ENCODE peak calls at places on chromosomes 7 and 10, in nine cellular contexts. T, A, Q, I, K, D, L, R and P are unnamed samples.

GRCh38 chr10:75293456-75293840 is 57.7 kb upstream of the COMTD1 start:
- DNase-seq in T (peak), A (no peak), Q (no peak), I (no peak), K (peak), D (no peak), L (no peak), R (no peak), P (no peak)

GRCh38 chr10:58976254-58976653 is 200.2 kb upstream of the PHYHIPL start:
- DNase-seq in T (no peak), A (no peak), Q (no peak), I (no peak), K (no peak), D (no peak), L (no peak), R (no peak), P (no peak)

GRCh38 chr7:93146465-93147127 is 1.6 kb downstream of the SAMD9L start:
- DNase-seq in T (no peak), A (no peak), Q (no peak), I (no peak), K (no peak), D (no peak), L (no peak), R (no peak), P (no peak)

GRCh38 chr7:81367335-81367801 is 402.5 kb downstream of the HGF start:
- DNase-seq in T (peak), A (no peak), Q (peak), I (no peak), K (no peak), D (no peak), L (no peak), R (no peak), P (no peak)

GRCh38 chr10:117226813-117227451 is 14.0 kb upstream of the SLC18A2 start:
- DNase-seq in T (no peak), A (peak), Q (no peak), I (no peak), K (peak), D (peak), L (peak), R (no peak), P (peak)

GRCh38 chr10:76906221-76906620 is 731.4 kb downstream of the KCNMA1 start:
- DNase-seq in T (no peak), A (no peak), Q (no peak), I (no peak), K (no peak), D (no peak), L (no peak), R (no peak), P (no peak)

GRCh38 chr10:46541017-46541661 is 15.3 kb downstream of the GPRIN2 start:
- DNase-seq in T (peak), A (peak), Q (no peak), I (no peak), K (peak), D (peak), L (peak), R (peak), P (peak)

GRCh38 chr7:26361637-26362036 is 70.0 kb downstream of the SNX10 start:
- DNase-seq in T (no peak), A (no peak), Q (no peak), I (no peak), K (no peak), D (no peak), L (no peak), R (no peak), P (no peak)

GRCh38 chr7:151017370-151017952 is 6.8 kb downstream of the ATG9B start:
- DNase-seq in T (no peak), A (no peak), Q (no peak), I (no peak), K (peak), D (no peak), L (no peak), R (no peak), P (no peak)

GRCh38 chr10:13294156-13294555 is 5.7 kb downstream of the PHYH start:
- DNase-seq in T (no peak), A (no peak), Q (no peak), I (no peak), K (no peak), D (no peak), L (no peak), R (no peak), P (no peak)

GRCh38 chr7:131521651-131522163 is 34.7 kb downstream of the PODXL start:
- DNase-seq in T (peak), A (no peak), Q (no peak), I (peak), K (no peak), D (peak), L (no peak), R (no peak), P (no peak)

GRCh38 chr10:69262249-69262864 is 15.9 kb upstream of the HK1 start:
- DNase-seq in T (no peak), A (no peak), Q (no peak), I (no peak), K (no peak), D (no peak), L (no peak), R (no peak), P (no peak)

GRCh38 chr7:29146888-29147609 is 712 bp upstream of the CPVL start:
- DNase-seq in T (peak), A (no peak), Q (no peak), I (peak), K (no peak), D (no peak), L (no peak), R (no peak), P (no peak)

GRCh38 chr7:13069832-13070231 is 382.4 kb downstream of the ARL4A start:
- DNase-seq in T (no peak), A (no peak), Q (no peak), I (no peak), K (no peak), D (no peak), L (no peak), R (no peak), P (no peak)

GRCh38 chr10:122140477-122140902 is 130.6 kb upstream of the BTBD16 start:
- DNase-seq in T (peak), A (no peak), Q (no peak), I (no peak), K (no peak), D (peak), L (peak), R (no peak), P (peak)

GRCh38 chr10:11058014-11058413 is 40.3 kb downstream of the CELF2 start:
- DNase-seq in T (no peak), A (no peak), Q (no peak), I (no peak), K (no peak), D (no peak), L (no peak), R (no peak), P (no peak)

GRCh38 chr10:22334414-22335203 is 10.7 kb upstream of the SPAG6 start:
- DNase-seq in T (no peak), A (peak), Q (no peak), I (no peak), K (no peak), D (no peak), L (no peak), R (no peak), P (peak)

GRCh38 chr7:27189560-27190283 is 4.7 kb upstream of the HOXA11 start:
- DNase-seq in T (no peak), A (no peak), Q (no peak), I (no peak), K (peak), D (no peak), L (no peak), R (no peak), P (no peak)

GRCh38 chr7:84548366-84549085 is 353.9 kb upstream of the SEMA3A start:
- DNase-seq in T (peak), A (no peak), Q (no peak), I (no peak), K (no peak), D (no peak), L (no peak), R (no peak), P (no peak)

GRCh38 chr10:62643612-62644587 is 160.6 kb upstream of the ADO start:
- DNase-seq in T (no peak), A (no peak), Q (no peak), I (no peak), K (no peak), D (no peak), L (no peak), R (no peak), P (no peak)

GRCh38 chr7:85471312-85471711 is 284.5 kb upstream of the SEMA3D start:
- DNase-seq in T (no peak), A (no peak), Q (no peak), I (no peak), K (no peak), D (no peak), L (no peak), R (no peak), P (no peak)

GRCh38 chr7:111872837-111873646 is 310.8 kb upstream of the IMMP2L start:
- DNase-seq in T (no peak), A (peak), Q (no peak), I (no peak), K (no peak), D (no peak), L (no peak), R (no peak), P (no peak)

GRCh38 chr7:7214398-7215347 is 32.3 kb downstream of the C1GALT1 start:
- DNase-seq in T (no peak), A (no peak), Q (no peak), I (no peak), K (no peak), D (no peak), L (no peak), R (no peak), P (no peak)

GRCh38 chr7:100583132-100584045 is 2.5 kb downstream of the LRCH4 start:
- DNase-seq in T (peak), A (peak), Q (no peak), I (peak), K (no peak), D (no peak), L (no peak), R (peak), P (peak)

GRCh38 chr7:68074242-68074641 is 1077.6 kb downstream of the TYW1 start:
- DNase-seq in T (no peak), A (no peak), Q (no peak), I (no peak), K (no peak), D (no peak), L (no peak), R (no peak), P (no peak)

GRCh38 chr7:106430103-106430502 is 145.3 kb upstream of the NAMPT start:
- DNase-seq in T (no peak), A (no peak), Q (no peak), I (no peak), K (no peak), D (no peak), L (no peak), R (no peak), P (no peak)

DNA sequence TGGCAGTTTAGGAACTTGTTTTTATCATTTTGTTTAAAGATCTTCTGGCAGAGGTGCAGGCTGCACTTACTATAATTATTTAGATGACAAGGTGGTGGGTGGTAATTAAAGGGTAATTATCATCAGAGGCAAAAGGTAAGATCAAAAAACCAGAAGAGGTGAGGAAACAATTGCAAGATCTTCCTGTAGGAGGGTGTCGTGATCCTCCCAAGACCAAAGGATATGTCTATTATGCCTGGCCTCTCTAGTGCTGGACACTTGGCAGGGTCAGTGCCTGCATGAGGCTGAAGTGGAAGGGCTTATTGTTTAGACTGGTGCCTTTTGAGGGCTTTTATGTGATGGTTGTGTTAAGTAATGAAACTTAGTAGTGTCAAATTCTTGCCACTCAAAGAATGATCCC is 1.8 kb upstream of the WAPL start:
- DNase-seq in T (peak), A (no peak), Q (no peak), I (no peak), K (no peak), D (peak), L (no peak), R (no peak), P (no peak)
- TF ChIP-seq CTCF in T (peak), A (no peak), Q (peak), I (no peak), K (peak), D (peak), L (no peak), R (no peak), P (no peak)

DNA sequence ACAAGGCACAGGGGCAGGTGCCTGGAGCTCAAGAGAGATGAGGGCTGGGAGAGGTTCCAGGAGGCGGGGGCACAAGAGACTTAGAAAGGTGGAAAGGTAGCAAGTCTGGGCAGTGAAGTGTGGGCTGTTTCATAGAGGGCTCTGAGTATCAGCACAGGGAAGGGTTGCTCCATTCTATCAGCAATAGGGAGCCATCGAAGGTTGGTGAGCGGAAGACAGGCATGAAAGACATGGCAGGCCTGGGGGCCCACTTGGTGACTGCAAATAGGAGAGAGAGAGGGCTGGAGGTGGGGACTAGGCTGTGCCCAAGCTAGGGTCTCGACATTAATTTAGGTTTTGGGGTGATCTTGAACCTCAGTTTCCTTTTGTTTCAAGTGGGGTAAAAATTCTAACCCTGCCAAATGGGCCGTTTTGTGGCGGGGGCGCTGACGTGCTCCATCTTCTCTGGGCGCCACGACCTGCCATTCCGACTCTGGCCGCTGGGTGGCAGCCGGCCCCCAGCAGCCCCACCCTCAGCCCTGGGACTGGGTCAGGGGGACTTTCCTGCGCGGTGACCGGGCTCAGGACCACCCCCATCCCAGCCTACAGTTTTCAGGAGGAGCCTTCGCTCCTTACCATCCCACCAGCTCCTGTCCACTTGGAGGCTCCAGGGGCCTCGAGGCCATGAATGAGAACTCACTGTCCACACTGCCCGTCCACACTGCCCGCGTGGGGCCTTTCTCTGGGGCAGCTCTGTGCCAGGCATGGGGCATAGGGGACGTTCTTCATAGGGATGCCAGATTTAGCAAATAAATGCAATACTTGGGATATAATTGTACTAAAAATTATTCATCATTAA is 37.2 kb upstream of the PCBD1 start:
- DNase-seq in T (peak), A (peak), Q (no peak), I (peak), K (peak), D (no peak), L (peak), R (no peak), P (peak)
- TF ChIP-seq CTCF in T (peak), A (peak), Q (peak), I (peak), K (peak), D (peak), L (peak), R (peak), P (peak)

DNA sequence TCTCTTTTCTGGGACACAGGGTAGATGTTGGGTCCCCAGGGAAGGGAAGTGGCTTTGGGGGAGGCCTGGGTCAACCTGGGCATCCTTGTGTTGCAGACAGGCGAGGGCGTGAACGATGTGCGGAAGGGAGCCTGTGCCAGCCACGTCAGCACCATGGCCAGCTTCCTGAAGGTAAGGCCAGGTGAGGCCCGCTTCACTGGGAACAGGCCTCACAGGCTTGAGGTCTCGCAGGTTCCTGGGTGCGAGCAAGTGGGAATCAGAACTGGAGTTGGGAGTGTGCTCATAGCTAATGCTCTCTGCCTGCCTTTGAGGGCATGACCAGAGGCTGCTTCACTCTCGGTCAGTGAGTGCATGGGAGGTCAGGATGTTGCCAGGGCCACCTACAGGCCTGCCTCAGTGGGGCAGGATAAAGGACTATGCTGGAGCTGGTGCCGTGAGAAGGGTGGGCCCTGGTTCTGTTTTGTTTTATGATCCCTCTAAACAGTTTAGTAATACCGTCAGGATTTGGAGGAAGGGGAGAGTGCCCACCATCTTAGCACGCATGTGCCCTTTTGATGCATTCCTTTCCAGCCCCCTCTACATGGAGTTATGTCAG is 8.4 kb downstream of the DBNL start:
- DNase-seq in T (no peak), A (no peak), Q (no peak), I (no peak), K (no peak), D (no peak), L (no peak), R (no peak), P (no peak)
- TF ChIP-seq CTCF in T (no peak), A (no peak), Q (no peak), I (no peak), K (peak), D (no peak), L (peak), R (no peak), P (no peak)

GRCh38 chr7:118802726-118803125 is 578.2 kb downstream of the ANKRD7 start:
- DNase-seq in T (no peak), A (no peak), Q (no peak), I (no peak), K (no peak), D (no peak), L (no peak), R (no peak), P (no peak)

GRCh38 chr7:118801366-118801765 is 576.9 kb downstream of the ANKRD7 start:
- DNase-seq in T (no peak), A (no peak), Q (no peak), I (no peak), K (no peak), D (no peak), L (no peak), R (no peak), P (no peak)
- TF ChIP-seq CTCF in T (no peak), A (no peak), Q (no peak), I (no peak), K (no peak), D (no peak), L (no peak), R (no peak), P (no peak)

GRCh38 chr7:108104324-108104723 is 25.8 kb downstream of the LAMB4 start:
- DNase-seq in T (no peak), A (no peak), Q (no peak), I (no peak), K (no peak), D (no peak), L (no peak), R (no peak), P (no peak)

GRCh38 chr7:108114117-108114841 is 15.9 kb downstream of the LAMB4 start:
- DNase-seq in T (no peak), A (peak), Q (no peak), I (no peak), K (peak), D (peak), L (peak), R (no peak), P (no peak)

GRCh38 chr7:108112683-108113082 is 17.5 kb downstream of the LAMB4 start:
- DNase-seq in T (no peak), A (no peak), Q (no peak), I (no peak), K (no peak), D (no peak), L (no peak), R (no peak), P (no peak)

GRCh38 chr7:108108131-108108530 is 22.0 kb downstream of the LAMB4 start:
- DNase-seq in T (no peak), A (no peak), Q (no peak), I (no peak), K (no peak), D (no peak), L (no peak), R (no peak), P (no peak)

DNA sequence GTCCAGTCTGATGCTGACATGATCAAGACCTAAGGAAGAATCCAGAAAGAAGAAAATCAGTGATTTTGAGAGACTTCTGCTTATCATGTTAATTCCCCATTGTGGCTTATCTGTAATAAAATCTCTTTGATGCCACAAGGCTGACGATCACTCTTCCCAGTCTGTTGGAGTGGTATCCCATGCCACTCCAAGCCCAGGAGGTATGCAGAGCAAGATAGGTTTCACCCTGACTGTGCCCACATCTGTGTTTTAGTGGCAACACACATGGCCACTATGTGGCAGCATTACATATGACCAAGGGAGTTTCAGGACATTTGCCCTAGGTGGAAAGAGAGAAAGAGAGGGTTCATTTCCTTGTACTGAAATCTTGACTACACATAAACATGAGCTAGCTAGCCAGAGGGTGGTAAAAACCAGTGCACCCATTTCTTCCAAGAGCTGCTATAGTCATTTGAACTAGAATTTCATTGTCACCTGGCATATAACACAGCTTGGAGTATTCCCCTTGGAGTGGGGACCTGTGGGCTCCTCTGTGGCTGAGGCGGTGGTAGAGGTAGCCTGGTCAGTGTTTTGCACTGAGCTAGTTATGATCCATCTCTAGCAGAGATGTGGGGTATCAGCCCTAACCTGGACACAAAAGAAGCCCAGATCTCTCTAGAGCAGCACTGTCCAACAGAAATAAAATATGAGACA is 20.8 kb downstream of the LAMB4 start:
- DNase-seq in T (no peak), A (no peak), Q (no peak), I (no peak), K (peak), D (peak), L (peak), R (no peak), P (no peak)
- TF ChIP-seq CTCF in T (peak), A (no peak), Q (no peak), I (peak), K (peak), D (peak), L (peak), R (peak), P (no peak)

DNA sequence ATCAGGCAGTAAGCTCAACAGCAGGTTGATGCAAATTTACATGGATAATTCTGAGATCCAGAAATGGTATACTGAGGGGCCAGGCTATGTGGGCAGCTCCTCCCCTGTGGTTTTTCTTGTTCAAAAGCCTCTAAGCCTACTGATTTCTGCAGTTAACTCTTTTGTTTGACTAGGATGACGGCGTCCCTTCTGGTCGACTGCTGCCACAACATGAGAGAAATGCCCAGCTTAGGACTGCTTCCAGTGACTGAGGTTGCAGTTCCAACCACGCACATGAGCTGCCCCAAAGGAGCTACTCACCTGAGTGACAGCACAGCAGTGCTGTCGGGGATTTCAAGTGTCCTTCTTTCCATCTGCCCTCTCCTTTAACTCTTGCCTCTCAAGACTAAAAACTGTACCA is 973.0 kb upstream of the GHITM start:
- DNase-seq in T (no peak), A (peak), Q (no peak), I (no peak), K (peak), D (peak), L (peak), R (no peak), P (peak)
- TF ChIP-seq CTCF in T (no peak), A (no peak), Q (peak), I (no peak), K (peak), D (no peak), L (peak), R (no peak), P (no peak)